ENCODE peak calls at places on chromosomes 12 and 14, in four cellular contexts. G is HuH-7, R is nucleus accumbens, M is foreskin fibroblast. N is an unnamed sample.

GRCh38 chr12:5035618-5036017 is 8.1 kb upstream of the KCNA5 start:
- DNase-seq in M (no peak), G (no peak), R (no peak), N (no peak)

GRCh38 chr12:1947081-1947480 is 28.6 kb upstream of the CACNA2D4 start:
- DNase-seq in M (peak), R (no peak), G (no peak), N (no peak)

GRCh38 chr12:121957831-121958515 is 39.6 kb downstream of the CFAP251 start:
- DNase-seq in G (no peak), M (no peak), R (no peak), N (no peak)

GRCh38 chr12:63294327-63294632 is 143.3 kb upstream of the AVPR1A start:
- DNase-seq in R (no peak), M (peak), G (peak), N (no peak)

GRCh38 chr12:45421736-45422135 is 205.8 kb downstream of the ANO6 start:
- DNase-seq in M (no peak), G (no peak), R (no peak), N (no peak)

GRCh38 chr14:103070971-103071542 is 13.0 kb upstream of the LBHD2 start:
- DNase-seq in R (no peak), M (no peak), G (no peak), N (no peak)

GRCh38 chr12:128695697-128696096 is 128.1 kb downstream of the SLC15A4 start:
- DNase-seq in M (no peak), G (no peak), R (no peak), N (no peak)

GRCh38 chr12:26135010-26135420 is 10.2 kb upstream of the BHLHE41 start:
- DNase-seq in M (no peak), G (no peak), R (no peak), N (peak)

GRCh38 chr14:43539210-43539609 is 967.9 kb downstream of the FSCB start:
- DNase-seq in G (peak), M (peak), R (no peak), N (no peak)

GRCh38 chr12:1913377-1914115 is 4.9 kb downstream of the CACNA2D4 start:
- DNase-seq in R (no peak), M (no peak), G (peak), N (no peak)

GRCh38 chr12:94671917-94672316 is 21.6 kb upstream of the TMCC3 start:
- DNase-seq in R (no peak), G (no peak), M (no peak), N (no peak)

GRCh38 chr14:96189288-96189711 is 15.3 kb upstream of the BDKRB2 start:
- DNase-seq in G (no peak), R (no peak), M (peak), N (no peak)